ENCODE peak calls at places on chromosomes 5 and 9, in eight cellular contexts. J, K, F, X, A, E, C and G are unnamed samples.

GRCh38 chr5:149062371-149063016 is 368 bp downstream of the SH3TC2 start:
- DNase-seq in J (no peak), K (peak), F (peak), X (no peak), A (no peak), E (no peak), C (no peak), G (no peak)

GRCh38 chr9:121646992-121647391 is 4.4 kb upstream of the DAB2IP start:
- DNase-seq in J (no peak), K (no peak), F (no peak), X (no peak), A (no peak), E (no peak), C (no peak), G (no peak)

GRCh38 chr5:150488519-150489357 is 19.2 kb upstream of the NDST1 start:
- DNase-seq in J (no peak), K (peak), F (peak), X (no peak), A (peak), E (peak), C (no peak), G (no peak)

GRCh38 chr5:135493406-135494180 is 41.4 kb upstream of the TIFAB start:
- DNase-seq in J (no peak), K (peak), F (peak), X (peak), A (no peak), E (no peak), C (peak), G (no peak)

GRCh38 chr5:54705994-54706616 is 188.5 kb downstream of the SNX18 start:
- DNase-seq in J (no peak), K (no peak), F (no peak), X (no peak), A (no peak), E (no peak), C (no peak), G (no peak)

GRCh38 chr5:161547573-161548471 is 1.3 kb upstream of the GABRB2 start:
- DNase-seq in J (no peak), K (no peak), F (no peak), X (peak), A (no peak), E (no peak), C (no peak), G (no peak)

GRCh38 chr9:131476777-131477345 is 25.9 kb upstream of the POMT1 start:
- DNase-seq in J (no peak), K (no peak), F (no peak), X (no peak), A (no peak), E (no peak), C (no peak), G (no peak)

GRCh38 chr5:6480133-6481051 is 31.7 kb downstream of the UBE2QL1 start:
- DNase-seq in J (no peak), K (no peak), F (no peak), X (peak), A (no peak), E (no peak), C (no peak), G (no peak)

GRCh38 chr9:121660367-121660766 is 8.9 kb downstream of the DAB2IP start:
- DNase-seq in J (no peak), K (no peak), F (no peak), X (no peak), A (no peak), E (no peak), C (no peak), G (no peak)

GRCh38 chr5:156411-157072 is 34.8 kb upstream of the LRRC14B start:
- DNase-seq in J (no peak), K (no peak), F (no peak), X (no peak), A (peak), E (no peak), C (no peak), G (no peak)

GRCh38 chr9:125747053-125747764 is at the start of gene PBX3:
- DNase-seq in J (peak), K (peak), F (no peak), X (peak), A (peak), E (peak), C (peak), G (peak)

GRCh38 chr5:140303987-140304386 is 1.1 kb upstream of the PFDN1 start:
- DNase-seq in J (no peak), K (no peak), F (no peak), X (no peak), A (no peak), E (no peak), C (no peak), G (no peak)

GRCh38 chr5:159906957-159907356 is 9.3 kb upstream of the ADRA1B start:
- DNase-seq in J (no peak), K (no peak), F (no peak), X (no peak), A (peak), E (peak), C (no peak), G (no peak)

GRCh38 chr9:78601957-78602565 is 305.1 kb downstream of the PSAT1 start:
- DNase-seq in J (no peak), K (peak), F (peak), X (peak), A (no peak), E (no peak), C (no peak), G (no peak)

GRCh38 chr5:76383126-76383825 is 19.8 kb upstream of the IQGAP2 start:
- DNase-seq in J (no peak), K (no peak), F (no peak), X (no peak), A (no peak), E (no peak), C (no peak), G (no peak)

GRCh38 chr5:72673180-72673579 is 143.3 kb upstream of the TNPO1 start:
- DNase-seq in J (no peak), K (no peak), F (no peak), X (no peak), A (no peak), E (no peak), C (no peak), G (no peak)

GRCh38 chr5:126514159-126515141 is 80.6 kb downstream of the ALDH7A1 start:
- DNase-seq in J (no peak), K (peak), F (peak), X (no peak), A (no peak), E (no peak), C (no peak), G (no peak)

GRCh38 chr5:60960591-60960990 is 15.6 kb downstream of the NDUFAF2 start:
- DNase-seq in J (no peak), K (peak), F (peak), X (peak), A (no peak), E (no peak), C (no peak), G (no peak)